ENCODE peak calls at places on chromosomes 7 and 10, in four cellular contexts. M is fibroblast of mammary gland; U is neural crest cell; R is CD4-positive, alpha-beta T cell. J is an unnamed sample.

GRCh38 chr7:99679400-99680191 is at the start of gene CYP3A5:
- DNase-seq in M (peak; percentile 78), U (no peak), R (no peak), J (no peak)

GRCh38 chr7:51229106-51229537 is 87.5 kb downstream of the COBL start:
- DNase-seq in M (no peak), U (no peak), R (no peak), J (no peak)

GRCh38 chr10:103476046-103476768 is 2.8 kb downstream of the CALHM3 start:
- DNase-seq in M (peak; percentile 36), U (no peak), R (no peak), J (no peak)

GRCh38 chr10:117363027-117363426 is 12.2 kb downstream of the PDZD8 start:
- DNase-seq in M (peak; percentile 81), U (no peak), R (no peak), J (no peak)

GRCh38 chr7:134726581-134726980 is 52.9 kb upstream of the CALD1 start:
- DNase-seq in M (peak; percentile 60), U (no peak), R (no peak), J (no peak)

GRCh38 chr7:20745716-20746115 is 41.0 kb downstream of the SP8 start:
- DNase-seq in M (no peak), U (no peak), R (no peak), J (no peak)

GRCh38 chr7:135215180-135215579 is 3.9 kb upstream of the WDR91 start:
- DNase-seq in M (no peak), U (no peak), R (no peak), J (no peak)

GRCh38 chr10:121405096-121405495 is 193.1 kb downstream of the FGFR2 start:
- DNase-seq in M (no peak), U (no peak), R (no peak), J (no peak)

GRCh38 chr7:137421389-137421788 is 77.9 kb upstream of the PTN start:
- DNase-seq in M (peak; percentile 32), U (no peak), R (no peak), J (no peak)

GRCh38 chr10:44386546-44387052 is 1.7 kb upstream of the CXCL12 start:
- DNase-seq in M (peak; percentile 52), U (peak; percentile 71), R (no peak), J (no peak)

GRCh38 chr7:6443372-6443941 is 4.3 kb downstream of the DAGLB start:
- DNase-seq in M (peak; percentile 92), U (no peak), R (no peak), J (no peak)

GRCh38 chr10:86970152-86970886 is 2.0 kb downstream of the ADIRF start:
- DNase-seq in M (peak; percentile 67), U (no peak), R (no peak), J (no peak)

GRCh38 chr7:74183653-74184450 is 9.7 kb downstream of the EIF4H start:
- DNase-seq in M (no peak), U (no peak), R (no peak), J (no peak)

GRCh38 chr10:96478317-96478716 is 35.4 kb downstream of the TLL2 start:
- DNase-seq in M (no peak), U (no peak), R (no peak), J (no peak)

GRCh38 chr7:146885231-146885630 is 768.6 kb downstream of the CNTNAP2 start:
- DNase-seq in M (no peak), U (no peak), R (no peak), J (no peak)

GRCh38 chr10:129531195-129531968 is 64.3 kb downstream of the MGMT start:
- DNase-seq in M (peak; percentile 19), U (no peak), R (no peak), J (no peak)

GRCh38 chr10:90226526-90226925 is 525.1 kb downstream of the KIF20B start:
- DNase-seq in M (no peak), U (no peak), R (no peak), J (no peak)

GRCh38 chr10:21078410-21079329 is 181.6 kb upstream of the NEBL start:
- DNase-seq in M (peak; percentile 87), U (peak; percentile 70), R (no peak), J (no peak)

GRCh38 chr7:116752305-116753074 is 80.5 kb downstream of the MET start:
- DNase-seq in M (no peak), U (no peak), R (no peak), J (no peak)

GRCh38 chr10:126972622-126973414 is 67.6 kb downstream of the DOCK1 start:
- DNase-seq in M (peak; percentile 83), U (no peak), R (no peak), J (no peak)

GRCh38 chr10:88071814-88072380 is 208.5 kb downstream of the PTEN start:
- DNase-seq in M (no peak), U (no peak), R (no peak), J (no peak)

GRCh38 chr10:43913676-43914235 is 265.1 kb upstream of the ZNF32 start:
- DNase-seq in M (no peak), U (no peak), R (no peak), J (no peak)

GRCh38 chr10:93139059-93139658 is 65.5 kb downstream of the CYP26A1 start:
- DNase-seq in M (no peak), U (no peak), R (no peak), J (no peak)

GRCh38 chr10:44045020-44045419 is 339.9 kb downstream of the CXCL12 start:
- DNase-seq in M (no peak), U (no peak), R (no peak), J (no peak)

GRCh38 chr7:105474045-105474444 is 48.0 kb downstream of the PUS7 start:
- DNase-seq in M (no peak), U (no peak), R (no peak), J (no peak)

GRCh38 chr10:18753496-18753895 is 94.3 kb downstream of the ARL5B start:
- DNase-seq in M (no peak), U (no peak), R (no peak), J (no peak)

GRCh38 chr10:71014021-71014782 is 125.8 kb upstream of the PCBD1 start:
- DNase-seq in M (no peak), U (no peak), R (no peak), J (no peak)

GRCh38 chr10:5618829-5619228 is 47.6 kb downstream of the ASB13 start:
- DNase-seq in M (no peak), U (no peak), R (no peak), J (no peak)

GRCh38 chr7:105136221-105136620 is 122.2 kb downstream of the KMT2E start:
- DNase-seq in M (no peak), U (no peak), R (no peak), J (no peak)

GRCh38 chr10:62851449-62851848 is 35.3 kb upstream of the EGR2 start:
- DNase-seq in M (peak; percentile 42), U (no peak), R (no peak), J (no peak)

GRCh38 chr7:6648066-6648814 is 11.1 kb downstream of the ZNF316 start:
- DNase-seq in M (no peak), U (no peak), R (no peak), J (no peak)

GRCh38 chr7:151550601-151551286 is 31.0 kb upstream of the RHEB start:
- DNase-seq in M (peak; percentile 65), U (no peak), R (no peak), J (no peak)

GRCh38 chr10:5456563-5456962 is 42.8 kb downstream of the CALML5 start:
- DNase-seq in M (no peak), U (no peak), R (no peak), J (no peak)

GRCh38 chr10:97180986-97181385 is 4.8 kb downstream of the SLIT1 start:
- DNase-seq in M (no peak), U (no peak), R (no peak), J (no peak)

GRCh38 chr10:114852197-114852596 is 30.6 kb downstream of the FHIP2A start:
- DNase-seq in M (no peak), U (no peak), R (no peak), J (no peak)

GRCh38 chr10:71984798-71985388 is 20.7 kb downstream of the CHST3 start:
- DNase-seq in M (no peak), U (no peak), R (no peak), J (no peak)

GRCh38 chr7:133053321-133053891 is 28.5 kb downstream of the CHCHD3 start:
- DNase-seq in M (peak; percentile 97), U (no peak), R (no peak), J (no peak)

GRCh38 chr10:113825791-113826190 is 28.1 kb downstream of the DCLRE1A start:
- DNase-seq in M (no peak), U (no peak), R (no peak), J (no peak)

GRCh38 chr10:113822174-113822573 is 31.7 kb downstream of the DCLRE1A start:
- DNase-seq in M (no peak), U (no peak), R (no peak), J (no peak)

GRCh38 chr10:113819989-113820388 is 33.9 kb downstream of the DCLRE1A start:
- DNase-seq in M (no peak), U (no peak), R (no peak), J (no peak)

DNA sequence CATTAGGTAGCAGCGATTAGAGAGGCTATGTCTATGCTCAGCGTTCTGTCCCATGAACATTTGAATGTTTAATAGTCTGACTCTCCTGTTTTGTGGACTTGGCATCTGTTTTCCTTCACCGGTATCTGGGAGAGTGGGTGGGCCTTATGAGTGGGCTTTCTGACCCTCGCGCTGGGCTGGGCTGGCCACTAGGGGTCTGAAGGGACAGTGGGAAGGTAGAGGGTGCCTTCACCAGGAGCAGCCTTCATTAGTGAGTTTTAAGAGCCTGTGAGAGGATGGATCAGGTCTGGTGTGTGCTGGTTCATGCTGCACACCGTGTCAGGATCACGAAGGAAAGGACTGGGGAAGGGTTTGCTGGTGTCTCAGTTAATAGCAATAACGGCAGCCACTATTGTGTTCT is 33.4 kb downstream of the DCLRE1A start:
- DNase-seq in M (no peak), U (peak; percentile 23), R (no peak), J (no peak)
- TF ChIP-seq CTCF in M (no peak), U (no peak), R (no peak), J (no peak)

DNA sequence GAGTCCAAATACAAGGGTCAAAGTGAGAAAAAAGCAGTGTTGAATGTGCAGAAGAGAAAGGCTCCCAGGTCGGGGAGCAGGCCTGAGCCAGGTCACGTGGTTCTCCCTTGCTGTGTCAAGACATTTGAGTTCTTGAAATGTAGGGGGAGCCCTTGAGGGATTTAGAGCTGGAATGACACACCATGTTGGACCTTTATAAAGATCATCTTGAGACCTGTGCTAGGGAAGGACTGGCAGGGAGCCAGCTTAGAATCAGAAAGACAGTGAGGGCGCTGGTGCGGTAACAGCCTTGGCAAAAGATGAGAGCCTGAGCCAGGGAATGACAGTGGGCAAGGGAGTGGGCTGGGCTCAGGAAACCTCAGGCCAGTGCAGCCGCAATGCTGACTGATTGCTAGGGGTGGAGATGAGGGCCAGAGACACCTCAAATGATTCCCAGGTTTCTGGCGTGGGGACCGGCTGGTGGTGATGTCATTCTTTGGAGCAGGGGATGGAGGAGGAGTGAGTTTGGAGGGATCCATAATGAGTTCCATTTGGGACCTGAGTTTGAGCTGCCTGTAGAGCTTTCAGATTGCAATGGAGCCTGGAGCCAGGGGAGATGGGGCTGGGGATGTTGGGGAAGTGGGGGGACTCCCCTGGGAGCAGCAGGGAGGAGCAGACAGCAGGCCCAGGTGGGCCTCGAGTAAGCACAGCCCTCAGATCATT is 120.2 kb downstream of the PTPN20 start:
- DNase-seq in M (peak; percentile 53), U (no peak), R (no peak), J (no peak)
- TF ChIP-seq CTCF in M (peak; percentile 16), U (peak; percentile 21), R (no peak), J (no peak)

GRCh38 chr7:106737202-106737562 is 76.2 kb upstream of the CCDC71L start:
- DNase-seq in M (peak; percentile 66), U (no peak), R (no peak), J (no peak)
- TF ChIP-seq CTCF in M (peak; percentile 65), U (peak; percentile 45), R (no peak), J (peak; percentile 39)

DNA sequence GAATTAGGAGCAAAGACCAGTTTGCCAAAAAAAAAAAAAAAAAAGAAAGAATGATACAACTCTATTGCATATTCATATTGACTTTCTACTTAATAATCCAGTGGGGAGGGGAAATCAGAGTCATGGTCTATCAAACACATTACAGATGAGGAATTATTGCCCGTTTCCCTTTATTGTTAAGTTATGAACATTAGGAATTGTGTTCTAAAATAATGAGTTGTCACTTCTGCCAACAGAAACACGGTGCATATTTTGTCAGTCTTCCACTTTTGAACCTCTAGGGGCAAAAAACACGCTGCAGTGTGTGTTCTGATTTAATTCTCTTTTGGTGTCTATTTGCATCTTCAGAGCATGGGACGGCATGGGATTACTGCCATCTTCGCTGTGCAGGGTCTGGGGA is 115.7 kb upstream of the RHOBTB1 start:
- DNase-seq in M (no peak), U (no peak), R (no peak), J (no peak)
- TF ChIP-seq CTCF in M (no peak), U (no peak), R (no peak), J (no peak)

J was measured in D721Med.